ENCODE peak calls at places on chromosomes 4 and X, in eight cellular contexts. P is suprapubic skin, O is K562, H is breast epithelium, R is HCT116, G is H1, J is spleen, T is esophagus muscularis mucosa. I is an unnamed sample. For H3K4me1, the result is how much of the 10 kb centered on the place peaks cover.

GRCh38 chrX:151974336-151975227 is at the start of gene GABRE:
- DNase-seq in P (peak), G (peak), R (no peak), O (peak), T (no peak), H (peak), J (no peak), I (peak)

GRCh38 chrX:39874202-39874816 is 223.4 kb downstream of the BCOR start:
- DNase-seq in O (no peak), J (no peak), G (no peak), H (no peak), P (no peak), R (no peak), T (no peak), I (no peak)

GRCh38 chr4:948101-948935 is 16.1 kb downstream of the TMEM175 start:
- DNase-seq in H (peak), J (peak), T (no peak), P (peak), R (no peak), O (no peak), G (no peak), I (no peak)

GRCh38 chrX:134929813-134930212 is 61.0 kb upstream of the SMIM10 start:
- DNase-seq in G (no peak), H (no peak), T (no peak), J (no peak), P (no peak), O (peak), R (no peak), I (no peak)

GRCh38 chr4:168629561-168629960 is 132.7 kb downstream of the PALLD start:
- DNase-seq in G (no peak), R (no peak), T (no peak), H (no peak), O (no peak), P (no peak), J (no peak), I (no peak)

GRCh38 chr4:108301583-108302256 is 133.0 kb upstream of the LEF1 start:
- DNase-seq in R (no peak), H (no peak), J (no peak), P (no peak), T (no peak), G (no peak), O (no peak), I (no peak)

GRCh38 chr4:155342142-155342541 is 34.6 kb downstream of the MAP9 start:
- DNase-seq in P (no peak), O (no peak), R (no peak), H (no peak), T (no peak), J (no peak), G (no peak), I (no peak)

GRCh38 chr4:2698951-2699505 is 57.1 kb downstream of the TNIP2 start:
- DNase-seq in J (no peak), P (no peak), O (no peak), T (no peak), H (no peak), R (no peak), G (no peak), I (no peak)

GRCh38 chr4:132614682-132615081 is 534.4 kb upstream of the PCDH10 start:
- DNase-seq in H (no peak), G (no peak), T (no peak), O (no peak), J (no peak), P (no peak), R (no peak), I (no peak)

GRCh38 chrX:8273451-8273894 is 102.4 kb upstream of the VCX2 start:
- DNase-seq in R (no peak), G (no peak), J (no peak), H (no peak), O (no peak), P (no peak), T (no peak), I (no peak)

GRCh38 chr4:109183851-109184345 is 118.6 kb downstream of the COL25A1 start:
- DNase-seq in J (no peak), T (no peak), H (no peak), O (no peak), P (no peak), G (no peak), R (no peak), I (no peak)

GRCh38 chrX:43756076-43756475 is 100.0 kb downstream of the MAOA start:
- DNase-seq in R (no peak), J (no peak), P (no peak), G (no peak), O (no peak), H (no peak), T (no peak), I (no peak)

GRCh38 chr4:110294165-110294564 is 95.8 kb upstream of the ELOVL6 start:
- DNase-seq in H (no peak), G (no peak), P (no peak), R (no peak), J (no peak), O (no peak), T (peak), I (no peak)

GRCh38 chr4:16450724-16451123 is 224.5 kb upstream of the TAPT1 start:
- DNase-seq in T (no peak), H (no peak), O (no peak), P (no peak), G (no peak), J (no peak), R (no peak), I (no peak)

GRCh38 chr4:36255575-36255974 is 11.3 kb upstream of the ARAP2 start:
- DNase-seq in J (no peak), T (no peak), H (no peak), G (no peak), R (no peak), O (no peak), P (no peak), I (peak)

GRCh38 chrX:111168314-111168713 is 72.3 kb downstream of the PAK3 start:
- DNase-seq in T (no peak), P (no peak), O (peak), R (no peak), G (no peak), H (no peak), J (no peak), I (no peak)

GRCh38 chrX:18047440-18047940 is 173.2 kb downstream of the BEND2 start:
- DNase-seq in T (no peak), H (no peak), R (no peak), G (no peak), O (no peak), P (no peak), J (no peak), I (no peak)

GRCh38 chr4:142727152-142727551 is 118.9 kb downstream of the INPP4B start:
- DNase-seq in H (no peak), G (no peak), O (no peak), J (no peak), R (no peak), P (no peak), T (no peak), I (no peak)

GRCh38 chr4:165402375-165402774 is 23.6 kb downstream of the CPE start:
- DNase-seq in R (no peak), P (no peak), J (no peak), G (no peak), T (no peak), O (peak), H (no peak), I (no peak)

GRCh38 chr4:26779674-26780073 is 81.0 kb upstream of the STIM2 start:
- DNase-seq in P (no peak), T (no peak), O (no peak), H (no peak), G (no peak), R (peak), J (no peak), I (no peak)

GRCh38 chr4:139333046-139333445 is 30.8 kb upstream of the NDUFC1 start:
- DNase-seq in R (no peak), G (no peak), P (no peak), O (no peak), H (no peak), T (no peak), J (no peak), I (no peak)

GRCh38 chrX:130705591-130705990 is 197.4 kb downstream of the ENOX2 start:
- DNase-seq in O (peak), H (no peak), G (no peak), T (no peak), R (no peak), P (no peak), J (no peak), I (no peak)

GRCh38 chr4:73066928-73067327 is 2.6 kb downstream of the COX18 start:
- DNase-seq in G (no peak), J (no peak), P (no peak), H (no peak), R (no peak), T (no peak), O (no peak), I (no peak)

GRCh38 chr4:55733874-55734437 is 85.6 kb upstream of the EXOC1L start:
- DNase-seq in T (no peak), O (peak), G (no peak), J (no peak), H (peak), P (peak), R (peak), I (peak)

GRCh38 chr4:188175288-188175687 is 36.0 kb downstream of the TRIML1 start:
- DNase-seq in R (no peak), J (no peak), O (no peak), G (peak), P (no peak), T (no peak), H (no peak), I (no peak)

GRCh38 chrX:17550011-17550410 is 175.0 kb downstream of the NHS start:
- DNase-seq in H (no peak), P (no peak), T (no peak), O (no peak), J (no peak), R (no peak), G (no peak), I (no peak)

GRCh38 chrX:108811891-108812290 is 75.5 kb upstream of the IRS4 start:
- DNase-seq in G (no peak), T (no peak), R (no peak), H (no peak), J (no peak), P (no peak), O (peak), I (no peak)

GRCh38 chrX:42797646-42798045 is 19.7 kb upstream of the PPP1R2C start:
- DNase-seq in G (no peak), J (no peak), T (no peak), P (no peak), H (no peak), O (no peak), R (no peak), I (no peak)

GRCh38 chr4:67746797-67747495 is 7.2 kb downstream of the GNRHR start:
- DNase-seq in J (no peak), P (no peak), G (no peak), H (no peak), T (no peak), O (peak), R (peak), I (no peak)

GRCh38 chr4:15451181-15451865 is 18.4 kb upstream of the CC2D2A start:
- DNase-seq in H (no peak), T (peak), O (no peak), J (no peak), R (no peak), P (no peak), G (no peak), I (no peak)

GRCh38 chrX:109990582-109991276 is 12.2 kb upstream of the TMEM164 start:
- DNase-seq in P (no peak), R (no peak), G (no peak), J (no peak), O (no peak), H (no peak), T (no peak), I (no peak)

GRCh38 chrX:151153086-151153485 is 23.3 kb upstream of the GPR50 start:
- DNase-seq in H (no peak), G (peak), O (peak), T (no peak), J (no peak), R (no peak), P (no peak), I (no peak)

GRCh38 chr4:188372051-188372450 is 232.8 kb downstream of the TRIML1 start:
- DNase-seq in T (no peak), H (no peak), G (no peak), R (peak), P (no peak), J (no peak), O (no peak), I (no peak)

GRCh38 chr4:106369456-106370060 is 980 bp upstream of the GIMD1 start:
- DNase-seq in O (peak), R (peak), J (no peak), P (no peak), T (no peak), H (no peak), G (no peak), I (no peak)

GRCh38 chr4:186699881-186700397 is 23.7 kb downstream of the FAT1 start:
- DNase-seq in O (no peak), G (no peak), T (no peak), P (no peak), J (no peak), R (no peak), H (no peak), I (no peak)

GRCh38 chr4:52883183-52883621 is 21.1 kb downstream of the RASL11B start:
- DNase-seq in H (no peak), G (no peak), R (no peak), T (no peak), O (no peak), J (no peak), P (no peak), I (no peak)

GRCh38 chrX:131677655-131678628 is 134.1 kb downstream of the OR13H1 start:
- DNase-seq in O (peak), R (peak), P (no peak), G (peak), J (peak), T (no peak), H (no peak), I (peak)

GRCh38 chr4:13611283-13611842 is 16.2 kb downstream of the BOD1L1 start:
- DNase-seq in J (peak), G (no peak), P (no peak), H (no peak), O (no peak), T (no peak), R (no peak), I (no peak)
- TF ChIP-seq POLR2AphosphoS5 in J (no peak), G (no peak), P (no peak), H (no peak), O (no peak), T (no peak), R (no peak), I (no peak)

DNA sequence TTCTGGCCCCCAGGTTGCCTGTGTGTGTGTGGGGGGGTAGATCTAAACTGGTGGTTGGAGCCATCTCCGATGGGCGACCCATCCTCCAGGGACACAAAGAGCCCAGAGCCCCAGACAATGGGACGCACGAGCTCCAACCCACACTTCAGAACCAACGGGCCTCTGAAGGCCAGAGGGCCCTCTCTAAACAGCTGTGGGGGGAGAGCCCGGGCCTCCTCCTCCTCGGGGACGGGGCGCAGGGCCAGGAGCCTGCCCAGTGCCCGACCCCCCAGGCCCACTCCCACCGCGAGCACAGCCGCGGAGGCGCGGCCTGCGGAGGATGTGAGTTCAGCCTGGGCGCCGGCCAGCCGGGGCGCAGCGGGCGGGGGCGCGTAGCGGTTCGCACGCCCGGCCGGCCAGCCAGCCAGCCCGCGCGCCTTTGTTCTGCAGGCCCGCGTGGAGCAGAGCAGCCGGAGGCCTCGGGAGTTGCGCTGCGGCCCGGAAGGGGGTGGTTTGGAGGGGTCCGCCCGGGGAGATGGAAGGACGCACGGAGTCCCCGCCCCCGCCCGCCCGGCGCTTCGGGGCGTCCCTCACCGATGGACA is 4.0 kb downstream of the FLNA start:
- DNase-seq in H (no peak), P (no peak), G (no peak), J (peak), O (no peak), T (no peak), R (no peak), I (peak)
- H3K4me1 ChIP-seq in H (under half), P (half or more), G (under half), J (under half), O (under half), T (under half), R (half or more), I (under half)

GRCh38 chr4:117227925-117228324 is 142.5 kb upstream of the TRAM1L1 start:
- DNase-seq in G (no peak), H (no peak), R (no peak), T (no peak), O (no peak), P (no peak), J (no peak), I (no peak)
- H3K27ac ChIP-seq in G (no peak), H (no peak), R (no peak), T (no peak), O (no peak), P (no peak), J (no peak), I (no peak)

GRCh38 chrX:136909706-136910564 is 29.4 kb upstream of the RBMX start:
- DNase-seq in P (peak), H (peak), G (peak), O (peak), T (peak), J (no peak), R (peak), I (peak)
- TF ChIP-seq POLR2AphosphoS5 in P (no peak), H (no peak), G (no peak), O (peak), T (peak), J (no peak), R (peak), I (no peak)

GRCh38 chrX:20437678-20438077 is 171.0 kb upstream of the RPS6KA3 start:
- DNase-seq in T (no peak), O (no peak), G (no peak), P (no peak), H (no peak), R (no peak), J (no peak), I (no peak)
- H3K4me1 ChIP-seq in T (under half), O (under half), G (under half), P (under half), H (under half), R (under half), J (under half), I (under half)

DNA sequence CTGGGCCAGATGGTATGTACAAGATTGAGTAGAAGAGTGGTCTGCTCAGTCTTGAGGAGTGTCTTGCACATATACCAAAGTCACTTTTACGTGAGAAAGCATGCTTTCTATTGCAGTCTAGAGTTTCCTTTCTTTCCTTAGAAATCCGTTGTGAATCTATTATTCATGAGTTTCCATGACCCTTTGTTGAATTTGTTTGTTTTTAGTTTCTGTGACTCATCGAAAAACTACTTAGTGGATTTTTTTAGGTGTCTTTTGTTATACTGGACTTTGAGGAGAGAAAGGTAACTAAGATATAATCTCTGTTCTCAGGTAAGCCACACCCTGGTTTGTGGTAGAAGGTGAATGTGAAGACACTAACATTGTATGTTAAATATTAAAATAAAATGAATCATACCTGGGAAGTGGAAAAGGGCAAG is 23.0 kb downstream of the GALNT7 start:
- DNase-seq in T (no peak), J (no peak), P (no peak), G (no peak), R (no peak), H (no peak), O (no peak), I (no peak)
- H3K27ac ChIP-seq in T (no peak), J (no peak), P (no peak), G (no peak), R (peak), H (peak), O (peak), I (no peak)

DNA sequence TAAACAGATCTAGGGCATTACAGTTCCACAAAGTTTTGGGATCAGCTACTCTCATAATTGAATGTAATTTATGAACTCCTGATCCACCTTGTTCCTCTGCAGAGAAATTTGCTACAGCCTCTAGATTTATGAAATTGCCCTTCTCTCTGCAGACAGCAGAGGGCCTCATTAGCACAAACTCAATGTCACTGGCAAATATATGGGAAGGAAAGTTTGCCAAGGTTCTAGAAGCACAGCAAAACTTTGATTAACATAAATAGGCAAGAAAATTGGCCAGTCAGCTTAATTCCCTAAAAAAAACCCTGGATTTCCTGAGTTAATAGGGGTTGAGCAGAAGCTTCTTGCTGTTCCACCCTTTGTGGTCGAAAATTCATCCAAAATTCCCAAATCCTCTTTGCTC is 31.5 kb downstream of the PRPS1 start:
- DNase-seq in O (peak), T (no peak), R (no peak), G (no peak), H (no peak), P (no peak), J (no peak), I (no peak)
- TF ChIP-seq POLR2AphosphoS5 in O (no peak), T (no peak), R (no peak), G (no peak), H (no peak), P (no peak), J (no peak), I (no peak)

I was measured in upper lobe of left lung.